ENCODE peak calls at places on chromosomes 16 and 17, in seven cellular contexts. E is GM20000; C is lower lobe of right lung; D is activated B cell treated with CpG ODN at 0.5 μM for 24 hours; K is AG04450; O is CD8-positive, alpha-beta T cell; Y is GM12865. N is an unnamed sample.
A peak's percentile ranks its signal among the peaks of the same experiment; 100 is the strongest.

GRCh38 chr16:67443299-67443698 is 12.4 kb downstream of the HSD11B2 start:
- DNase-seq in K (no peak), D (no peak), Y (no peak), C (no peak), O (no peak), E (no peak), N (no peak)

GRCh38 chr17:74358696-74359095 is 3.0 kb downstream of the BTBD17 start:
- DNase-seq in K (no peak), Y (no peak), E (no peak), O (no peak), D (no peak), C (no peak), N (no peak)

GRCh38 chr17:75238684-75239191 is 22.7 kb downstream of the GGA3 start:
- DNase-seq in K (peak; percentile 43), E (peak; percentile 78), C (no peak), D (peak; percentile 53), O (peak; percentile 62), Y (peak; percentile 86), N (peak; percentile 55)

GRCh38 chr16:25005445-25006306 is 9.5 kb downstream of the ARHGAP17 start:
- DNase-seq in D (no peak), Y (no peak), C (no peak), O (no peak), K (no peak), E (no peak), N (no peak)

GRCh38 chr16:82287948-82288347 is 117.9 kb upstream of the MPHOSPH6 start:
- DNase-seq in D (no peak), Y (no peak), C (no peak), E (no peak), K (no peak), O (no peak), N (no peak)

GRCh38 chr17:81817758-81818147 is 13.8 kb downstream of the GCGR start:
- DNase-seq in Y (no peak), C (no peak), E (no peak), O (no peak), D (no peak), K (no peak), N (no peak)

GRCh38 chr17:148757-149156 is 11.4 kb downstream of the SCGB1C2 start:
- DNase-seq in O (peak; percentile 2), K (no peak), Y (no peak), C (peak; percentile 21), E (no peak), D (no peak), N (peak; percentile 3)

GRCh38 chr17:1590031-1590746 is 27.6 kb upstream of the PITPNA start:
- DNase-seq in O (no peak), K (peak; percentile 53), E (peak; percentile 62), Y (no peak), D (no peak), C (peak; percentile 55), N (no peak)

GRCh38 chr17:81398855-81399451 is 3.7 kb downstream of the BAHCC1 start:
- DNase-seq in E (no peak), Y (no peak), C (no peak), D (no peak), K (no peak), O (no peak), N (no peak)

GRCh38 chr17:13435230-13435629 is 166.5 kb downstream of the HS3ST3A1 start:
- DNase-seq in E (no peak), K (no peak), C (no peak), O (no peak), Y (no peak), D (no peak), N (no peak)

GRCh38 chr17:68733241-68734176 is 132.3 kb upstream of the FAM20A start:
- DNase-seq in O (no peak), D (no peak), E (no peak), K (peak; percentile 29), Y (no peak), C (no peak), N (no peak)

GRCh38 chr17:17837966-17838962 is 1.5 kb upstream of the SREBF1 start:
- DNase-seq in E (no peak), O (no peak), D (no peak), C (peak; percentile 79), Y (no peak), K (no peak), N (no peak)

GRCh38 chr17:82752371-82753200 is 721 bp downstream of the TBCD start:
- DNase-seq in O (no peak), Y (peak; percentile 35), D (no peak), C (peak; percentile 56), E (peak; percentile 73), K (no peak), N (no peak)

GRCh38 chr17:22251493-22251892 is 559.2 kb downstream of the KCNJ18 start:
- DNase-seq in Y (no peak), O (no peak), C (no peak), D (no peak), K (no peak), E (no peak), N (no peak)

GRCh38 chr17:70863436-70864248 is 694.3 kb downstream of the KCNJ2 start:
- DNase-seq in O (no peak), C (no peak), D (no peak), Y (no peak), K (no peak), E (no peak), N (no peak)

GRCh38 chr16:4690946-4691665 is 2.3 kb upstream of the NUDT16L1 start:
- DNase-seq in C (no peak), E (no peak), O (no peak), D (no peak), Y (no peak), K (no peak), N (no peak)

GRCh38 chr16:15487336-15488284 is 53.2 kb downstream of the BMERB1 start:
- DNase-seq in O (no peak), E (no peak), D (no peak), C (no peak), K (no peak), Y (no peak), N (no peak)

GRCh38 chr16:22373662-22374310 is 633 bp downstream of the CDR2 start:
- DNase-seq in C (peak; percentile 67), D (peak; percentile 40), K (no peak), O (peak; percentile 44), E (peak; percentile 20), Y (peak; percentile 44), N (peak; percentile 28)

GRCh38 chr16:3859875-3860274 is 20.6 kb downstream of the CREBBP start:
- DNase-seq in E (no peak), K (no peak), C (no peak), Y (no peak), O (no peak), D (no peak), N (no peak)

GRCh38 chr17:52758481-52758880 is 600.0 kb upstream of the CA10 start:
- DNase-seq in C (no peak), K (no peak), E (no peak), O (no peak), D (no peak), Y (no peak), N (no peak)

GRCh38 chr17:63474174-63474913 is 2.5 kb upstream of the ACE start:
- DNase-seq in C (no peak), D (no peak), Y (no peak), E (no peak), K (no peak), O (no peak), N (no peak)

GRCh38 chr17:42078396-42079042 is 19.8 kb downstream of the ZNF385C start:
- DNase-seq in C (no peak), Y (no peak), D (no peak), E (no peak), K (no peak), O (no peak), N (no peak)

GRCh38 chr16:86942469-86943175 is 364.3 kb downstream of the FOXL1 start:
- DNase-seq in Y (no peak), O (no peak), D (no peak), E (no peak), C (no peak), K (no peak), N (no peak)

GRCh38 chr16:67301080-67301757 is 21.9 kb downstream of the PLEKHG4 start:
- DNase-seq in Y (no peak), E (no peak), D (no peak), K (no peak), O (no peak), C (no peak), N (no peak)

GRCh38 chr17:76368545-76368944 is 14.8 kb upstream of the PRPSAP1 start:
- DNase-seq in D (no peak), C (no peak), K (no peak), Y (no peak), O (no peak), E (no peak), N (no peak)

GRCh38 chr16:84959045-84959576 is 52.2 kb downstream of the ZDHHC7 start:
- DNase-seq in K (no peak), O (no peak), E (no peak), Y (no peak), C (no peak), D (no peak), N (no peak)
- TF ChIP-seq CTCF in K (peak; percentile 28), O (no peak), E (peak; percentile 3), Y (peak; percentile 33), C (no peak), D (no peak), N (no peak)

GRCh38 chr17:57604771-57605733 is 140.0 kb downstream of the CCDC182 start:
- DNase-seq in Y (peak; percentile 78), D (peak; percentile 48), K (peak; percentile 24), O (peak; percentile 55), C (no peak), E (peak; percentile 56), N (no peak)
- TF ChIP-seq CTCF in Y (no peak), D (no peak), K (peak; percentile 6), O (no peak), C (no peak), E (no peak), N (no peak)

GRCh38 chr17:50659220-50659619 is 24.5 kb downstream of the ABCC3 start:
- DNase-seq in K (no peak), D (no peak), E (no peak), Y (no peak), O (no peak), C (no peak), N (no peak)
- TF ChIP-seq CTCF in K (no peak), D (no peak), E (no peak), Y (no peak), O (no peak), C (no peak), N (no peak)

DNA sequence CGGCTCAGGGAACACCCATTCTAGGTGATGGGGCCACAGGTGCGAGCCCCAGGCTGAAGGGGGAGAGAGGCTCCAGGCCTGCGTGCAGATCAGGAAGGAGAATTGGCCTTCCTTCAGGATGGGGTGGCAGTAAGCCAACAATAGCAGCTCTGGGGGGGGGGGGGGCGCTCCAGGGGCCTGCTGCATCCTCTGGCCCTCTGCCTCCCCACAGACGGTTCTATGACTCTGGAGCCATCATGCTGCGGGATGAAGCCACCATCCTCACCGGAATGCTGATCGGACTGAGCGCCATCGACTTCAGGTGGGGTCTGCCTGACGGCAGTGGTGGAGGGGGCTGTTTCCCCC is 6.1 kb downstream of the RUNDC3A start:
- DNase-seq in K (no peak), D (no peak), E (no peak), C (no peak), Y (no peak), O (no peak), N (no peak)
- TF ChIP-seq CTCF in K (no peak), D (no peak), E (no peak), C (no peak), Y (no peak), O (no peak), N (no peak)